ENCODE peak calls at places on chromosomes 13 and 19, in nine cellular contexts. L is GF-D8; R is stimulated activated CD8-positive, alpha-beta memory T cell treated with anti-CD3 and anti-CD28 coated beads, Interleukin-15, amount 100 ng/mL, for 24 hours; V is tibial artery; K is psoas muscle; P is NCI-H1105; F is ecto neural progenitor cell; H is DMS53; Q is GM13977. A is an unnamed sample.

GRCh38 chr13:46197299-46197975 is 14.3 kb upstream of the LRRC63 start:
- DNase-seq in R (no peak), H (no peak), F (no peak), P (no peak), K (no peak), L (no peak), Q (no peak), V (no peak), A (no peak)

GRCh38 chr13:109790951-109791605 is 4.7 kb upstream of the IRS2 start:
- DNase-seq in H (peak; percentile 65), K (no peak), F (no peak), L (peak; percentile 99), P (peak; percentile 57), V (no peak), Q (no peak), R (no peak), A (peak; percentile 57)

GRCh38 chr19:5062195-5062594 is 93.3 kb downstream of the KDM4B start:
- DNase-seq in K (no peak), Q (no peak), L (no peak), R (no peak), P (no peak), F (no peak), H (no peak), V (no peak), A (no peak)

GRCh38 chr19:56942749-56943148 is 102.2 kb upstream of the PEG3 start:
- DNase-seq in F (peak; percentile 54), V (no peak), Q (peak; percentile 26), P (no peak), K (peak; percentile 21), R (no peak), H (peak; percentile 23), L (no peak), A (no peak)

GRCh38 chr19:1579222-1579621 is 11.1 kb upstream of the MEX3D start:
- DNase-seq in L (no peak), P (no peak), R (no peak), F (no peak), H (no peak), K (no peak), Q (no peak), V (no peak), A (no peak)

GRCh38 chr13:21322304-21322965 is 136.7 kb downstream of the ZDHHC20 start:
- DNase-seq in V (no peak), R (no peak), L (no peak), F (no peak), H (no peak), K (no peak), Q (no peak), P (no peak), A (no peak)

GRCh38 chr13:99322297-99323103 is 15.3 kb upstream of the GPR183 start:
- DNase-seq in L (peak; percentile 27), K (no peak), R (no peak), H (no peak), V (no peak), P (no peak), F (no peak), Q (peak; percentile 72), A (no peak)

GRCh38 chr19:45878043-45878794 is 7.7 kb downstream of the IRF2BP1 start:
- DNase-seq in L (no peak), H (peak; percentile 90), P (no peak), Q (no peak), R (no peak), F (no peak), V (no peak), K (no peak), A (no peak)

GRCh38 chr19:52748336-52748950 is 13.6 kb upstream of the ZNF611 start:
- DNase-seq in K (peak; percentile 37), Q (no peak), F (no peak), V (peak; percentile 25), P (peak; percentile 30), R (no peak), H (peak; percentile 81), L (no peak), A (peak; percentile 8)

GRCh38 chr19:33248553-33248953 is 22.9 kb upstream of the SLC7A10 start:
- DNase-seq in V (no peak), R (no peak), L (no peak), H (no peak), F (no peak), K (no peak), Q (no peak), P (no peak), A (no peak)

GRCh38 chr19:44653977-44654784 is 10.5 kb downstream of the PVR start:
- DNase-seq in K (peak; percentile 72), R (no peak), V (peak; percentile 69), L (no peak), Q (peak; percentile 88), F (peak; percentile 70), P (no peak), H (peak; percentile 67), A (no peak)

A was measured in NCI-H1694.